ENCODE peak calls at places on chromosomes 4 and X, in nine cellular contexts. Q is right atrium auricular region; Y is CD8-positive, alpha-beta memory T cell; O is mesendoderm; W is heart right ventricle; J is neuronal stem cell; T is thoracic aorta; Z is HCT116; K is keratinocyte. U is an unnamed sample. For H3K27me3, the result is how much of the 10 kb centered on the place peaks cover.

GRCh38 chr4:153018031-153018430 is 81.9 kb downstream of the FHDC1 start:
- DNase-seq in W (no peak), J (no peak), Q (no peak), K (no peak), O (no peak), T (no peak), Z (no peak), Y (no peak), U (no peak)

GRCh38 chr4:107069049-107069448 is 32.9 kb upstream of the DKK2 start:
- DNase-seq in Y (no peak), W (no peak), O (no peak), K (no peak), Z (no peak), J (no peak), Q (no peak), T (no peak), U (no peak)

GRCh38 chr4:3193531-3194203 is 55.3 kb upstream of the MSANTD1 start:
- DNase-seq in Y (peak), T (no peak), Q (no peak), O (no peak), J (no peak), K (no peak), W (no peak), Z (peak), U (no peak)

GRCh38 chr4:183026701-183027100 is 72.4 kb upstream of the WWC2 start:
- DNase-seq in K (no peak), Y (no peak), J (no peak), O (no peak), T (no peak), W (no peak), Q (no peak), Z (no peak), U (no peak)

GRCh38 chrX:74187211-74187610 is 116.8 kb upstream of the ZCCHC13 start:
- DNase-seq in O (no peak), W (no peak), Y (no peak), J (no peak), Q (no peak), Z (no peak), T (no peak), K (no peak), U (no peak)

GRCh38 chr4:111282035-111282434 is 659.2 kb upstream of the PITX2 start:
- DNase-seq in J (no peak), O (no peak), Z (no peak), T (no peak), W (no peak), Y (no peak), K (no peak), Q (no peak), U (no peak)

GRCh38 chr4:77728420-77728819 is 90.7 kb downstream of the CNOT6L start:
- DNase-seq in J (no peak), T (no peak), O (peak), K (no peak), Z (no peak), Y (no peak), Q (no peak), W (no peak), U (no peak)

GRCh38 chr4:108830509-108831244 is 67.8 kb upstream of the ETNPPL start:
- DNase-seq in O (peak), Z (no peak), Y (no peak), Q (no peak), J (no peak), W (peak), K (no peak), T (no peak), U (no peak)

GRCh38 chr4:152500308-152500707 is 35.6 kb downstream of the FBXW7 start:
- DNase-seq in Q (no peak), Z (no peak), O (no peak), Y (no peak), J (no peak), T (no peak), W (no peak), K (no peak), U (no peak)

GRCh38 chr4:137794779-137795178 is 262.5 kb upstream of the PCDH18 start:
- DNase-seq in K (no peak), J (no peak), O (no peak), W (no peak), T (no peak), Q (no peak), Y (no peak), Z (no peak), U (no peak)

GRCh38 chrX:46382595-46382994 is 162.6 kb downstream of the ZNF674 start:
- DNase-seq in Q (no peak), T (no peak), K (no peak), J (no peak), Z (no peak), W (no peak), O (no peak), Y (no peak), U (no peak)

GRCh38 chr4:24328300-24328699 is 256.1 kb downstream of the DHX15 start:
- DNase-seq in W (no peak), Y (no peak), K (no peak), T (no peak), Z (no peak), J (peak), Q (no peak), O (peak), U (no peak)

GRCh38 chrX:2701600-2701999 is 10.5 kb downstream of the CD99 start:
- DNase-seq in O (no peak), T (no peak), J (no peak), Q (no peak), K (no peak), Y (no peak), W (no peak), Z (no peak), U (peak)

GRCh38 chrX:20320461-20321159 is 53.9 kb upstream of the RPS6KA3 start:
- DNase-seq in T (no peak), W (no peak), Y (peak), Q (no peak), O (no peak), J (no peak), K (no peak), Z (no peak), U (peak)

GRCh38 chr4:154507170-154507569 is 15.6 kb upstream of the DCHS2 start:
- DNase-seq in Y (no peak), W (no peak), O (peak), Q (no peak), K (peak), J (no peak), Z (no peak), T (no peak), U (no peak)

GRCh38 chrX:101619336-101619735 is 1.5 kb upstream of the ARMCX6 start:
- DNase-seq in W (no peak), O (peak), J (no peak), Y (no peak), K (no peak), Q (no peak), T (no peak), Z (no peak), U (no peak)

GRCh38 chr4:169219440-169219839 is 51.3 kb downstream of the SH3RF1 start:
- DNase-seq in J (no peak), Z (no peak), W (no peak), K (no peak), Q (no peak), T (no peak), Y (no peak), O (no peak), U (no peak)

GRCh38 chrX:50114113-50114512 is 86.7 kb downstream of the AKAP4 start:
- DNase-seq in O (peak), Q (no peak), Z (no peak), Y (no peak), J (no peak), K (no peak), W (no peak), T (no peak), U (no peak)
- H3K27me3 ChIP-seq in O (under half), Q (under half), Z (under half), Y (under half), J (under half), K (under half), W (under half), T (under half), U (under half)

GRCh38 chrX:68753218-68753617 is 75.6 kb upstream of the EFNB1 start:
- DNase-seq in T (no peak), K (no peak), Q (peak), W (no peak), Z (no peak), J (no peak), O (no peak), Y (no peak), U (no peak)

GRCh38 chrX:68757331-68757730 is 71.5 kb upstream of the EFNB1 start:
- DNase-seq in J (no peak), W (no peak), K (no peak), T (no peak), O (no peak), Y (no peak), Z (no peak), Q (peak), U (peak)

GRCh38 chrX:68755726-68756125 is 73.1 kb upstream of the EFNB1 start:
- DNase-seq in Z (no peak), W (no peak), K (no peak), Q (peak), T (no peak), Y (no peak), O (no peak), J (no peak), U (no peak)

GRCh38 chrX:68751372-68751771 is 77.4 kb upstream of the EFNB1 start:
- DNase-seq in Q (no peak), J (no peak), Z (no peak), T (no peak), W (no peak), O (no peak), Y (no peak), K (no peak), U (no peak)

DNA sequence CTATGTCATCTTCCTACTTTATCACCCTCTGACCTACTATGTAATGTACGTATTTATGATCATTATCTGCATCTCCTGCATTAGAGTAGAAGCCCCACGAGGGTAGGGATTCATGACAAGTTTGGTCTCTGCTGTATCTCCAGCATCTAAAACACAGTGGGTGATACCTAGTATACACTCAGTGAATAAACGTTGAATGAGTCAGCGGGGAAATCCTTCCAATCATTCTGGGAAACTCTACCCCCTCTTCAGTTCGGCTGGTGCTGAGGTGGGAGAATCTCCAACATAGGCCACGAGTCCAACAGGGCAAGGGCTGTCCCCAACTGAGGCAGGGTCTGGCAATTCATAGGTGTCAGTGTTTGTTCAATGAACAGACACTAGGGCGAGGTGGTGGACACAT is 74.4 kb upstream of the EFNB1 start:
- DNase-seq in K (no peak), Z (no peak), T (no peak), Y (no peak), J (no peak), W (no peak), O (no peak), Q (peak), U (peak)
- H3K27me3 ChIP-seq in K (under half), Z (under half), T (under half), Y (under half), J (under half), W (under half), O (under half), Q (under half), U (under half)

GRCh38 chrX:147875866-147876596 is 35.7 kb upstream of the FMR1 start:
- DNase-seq in W (no peak), T (no peak), J (no peak), O (no peak), Q (no peak), K (no peak), Z (no peak), Y (peak), U (no peak)
- H3K27me3 ChIP-seq in W (under half), T (under half), J (under half), O (under half), Q (under half), K (under half), Z (under half), Y (under half), U (under half)

DNA sequence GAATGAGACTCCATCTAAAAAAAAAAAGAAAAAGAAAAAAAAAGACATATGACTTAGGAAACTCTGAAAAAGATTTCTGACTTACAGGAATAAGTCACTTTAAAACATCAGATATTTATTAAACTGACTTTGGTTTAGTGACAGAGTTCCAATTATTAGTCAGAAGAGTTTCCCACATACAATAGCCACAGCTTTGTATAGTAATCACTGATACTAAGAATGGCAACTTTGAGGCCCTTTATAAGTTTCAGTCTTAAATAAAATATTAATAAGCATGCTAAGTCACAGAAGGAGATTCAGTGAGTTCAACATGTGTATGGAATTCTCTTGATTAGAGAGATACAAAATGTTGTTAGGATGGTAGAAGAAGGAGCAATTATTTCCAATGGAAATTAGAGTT is 652.3 kb upstream of the AMOT start:
- DNase-seq in Z (no peak), K (no peak), O (no peak), J (no peak), Y (no peak), W (no peak), T (no peak), Q (no peak), U (no peak)
- H3K27me3 ChIP-seq in Z (under half), K (under half), O (under half), J (under half), Y (under half), W (under half), T (under half), Q (under half), U (under half)

GRCh38 chr4:121277194-121278105 is 103.4 kb downstream of the QRFPR start:
- DNase-seq in Y (no peak), O (peak), T (no peak), K (no peak), W (no peak), Z (peak), Q (no peak), J (no peak), U (no peak)
- H3K27me3 ChIP-seq in Y (under half), O (under half), T (under half), K (under half), W (under half), Z (under half), Q (under half), J (under half), U (under half)

DNA sequence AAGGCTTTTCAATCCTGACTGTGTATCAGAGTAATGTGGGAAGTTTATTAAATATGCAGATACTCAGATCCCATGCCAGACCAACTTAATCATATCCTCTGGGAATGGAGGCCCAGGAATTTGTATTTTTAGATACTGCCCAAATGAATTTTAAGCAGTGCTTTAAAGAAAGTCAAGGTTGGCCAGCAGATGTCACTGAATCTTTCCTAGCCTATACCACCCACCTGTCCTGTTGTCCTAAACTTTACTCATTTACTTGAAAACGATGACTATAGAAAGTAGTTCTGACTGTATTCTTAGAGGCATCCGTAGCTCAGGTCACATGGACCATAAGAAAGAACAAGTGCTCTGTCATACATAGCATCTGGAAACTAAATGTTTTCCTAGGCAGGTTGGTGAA is 79.9 kb downstream of the AMOT start:
- DNase-seq in O (no peak), Q (no peak), J (no peak), Y (no peak), W (no peak), K (no peak), Z (no peak), T (no peak), U (no peak)
- H3K27me3 ChIP-seq in O (under half), Q (under half), J (under half), Y (under half), W (under half), K (under half), Z (under half), T (under half), U (under half)

GRCh38 chrX:15947648-15948317 is 93.2 kb upstream of the AP1S2 start:
- DNase-seq in J (peak), T (no peak), K (peak), W (no peak), Y (no peak), Q (no peak), O (peak), Z (no peak), U (no peak)
- H3K27me3 ChIP-seq in J (under half), T (under half), K (under half), W (under half), Y (under half), Q (under half), O (under half), Z (under half), U (under half)

GRCh38 chrX:100408643-100409315 is 1.3 kb downstream of the PCDH19 start:
- DNase-seq in J (no peak), O (no peak), Y (no peak), W (no peak), Z (no peak), K (no peak), Q (no peak), T (no peak), U (no peak)
- H3K27me3 ChIP-seq in J (under half), O (half or more), Y (under half), W (under half), Z (under half), K (half or more), Q (under half), T (under half), U (half or more)

DNA sequence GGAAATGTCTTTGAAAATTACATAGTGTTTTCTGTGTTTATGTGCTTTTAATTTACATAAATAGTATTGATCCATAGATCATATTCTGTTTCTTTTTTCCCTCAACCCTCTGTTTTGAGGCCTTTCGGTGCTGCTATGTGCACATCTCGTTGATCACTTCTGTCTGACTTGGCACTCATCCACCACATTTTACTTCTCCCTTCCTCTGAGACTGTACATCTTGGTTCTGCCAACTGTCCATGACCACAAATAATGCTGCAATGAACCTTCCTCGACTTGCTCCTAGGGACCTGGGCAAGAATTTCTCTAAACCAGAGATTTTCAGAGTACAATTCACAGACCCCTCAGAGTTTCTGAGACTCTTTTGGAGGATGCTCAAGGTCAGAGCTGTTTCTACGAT is 74.4 kb downstream of the RTL5 start:
- DNase-seq in O (no peak), Z (no peak), W (no peak), T (no peak), Q (no peak), J (no peak), Y (no peak), K (no peak), U (no peak)
- H3K27me3 ChIP-seq in O (under half), Z (under half), W (under half), T (under half), Q (under half), J (under half), Y (under half), K (under half), U (under half)